ENCODE peak calls at places on chromosomes 11 and 22, in six cellular contexts. Y, M, L, Q, A and V are unnamed samples.

GRCh38 chr11:77747381-77747969 is 73.0 kb downstream of the RSF1 start:
- DNase-seq in M (no peak), A (no peak), Y (no peak), Q (no peak), L (no peak), V (no peak)

GRCh38 chr11:64793271-64794160 is 9.5 kb downstream of the MAP4K2 start:
- DNase-seq in Y (no peak), A (no peak), L (no peak), Q (peak), M (no peak), V (no peak)

GRCh38 chr11:116791813-116792143 is at the start of gene APOA5:
- DNase-seq in M (no peak), A (no peak), L (no peak), Y (no peak), Q (no peak), V (no peak)

GRCh38 chr22:43537019-43537585 is 125.3 kb downstream of the MPPED1 start:
- DNase-seq in Q (peak), A (no peak), L (peak), M (no peak), Y (no peak), V (no peak)

GRCh38 chr11:66617148-66617814 is 851 bp downstream of the RBM14 start:
- DNase-seq in A (no peak), Q (peak), Y (no peak), M (no peak), L (no peak), V (no peak)

GRCh38 chr11:60914620-60915249 is 777 bp downstream of the TMEM109 start:
- DNase-seq in L (no peak), M (no peak), Y (peak), Q (peak), A (no peak), V (no peak)

GRCh38 chr11:8384199-8384821 is 120.6 kb upstream of the LMO1 start:
- DNase-seq in L (peak), Y (peak), M (no peak), A (no peak), Q (peak), V (no peak)

GRCh38 chr22:35910926-35911325 is 117.7 kb downstream of the RBFOX2 start:
- DNase-seq in Q (no peak), M (no peak), A (no peak), L (no peak), Y (no peak), V (no peak)

GRCh38 chr11:80473562-80473961 is 1032.7 kb upstream of the TENM4 start:
- DNase-seq in Q (no peak), L (no peak), M (no peak), A (no peak), Y (peak), V (no peak)

GRCh38 chr22:24996420-24996952 is 44.0 kb downstream of the KIAA1671 start:
- DNase-seq in A (no peak), Y (peak), M (no peak), Q (no peak), L (no peak), V (no peak)

GRCh38 chr11:123429851-123430735 is at the start of gene GRAMD1B:
- DNase-seq in M (peak), A (no peak), Q (peak), L (peak), Y (peak), V (peak)

GRCh38 chr11:107929611-107930200 is 1.5 kb downstream of the RAB39A start:
- DNase-seq in Q (no peak), Y (peak), M (no peak), L (no peak), A (peak), V (no peak)

GRCh38 chr11:117195208-117195607 is 4.0 kb upstream of the TAGLN start:
- DNase-seq in M (no peak), Q (no peak), Y (no peak), A (no peak), L (no peak), V (no peak)

GRCh38 chr11:100932474-100933100 is 197.0 kb downstream of the PGR start:
- DNase-seq in Y (no peak), L (no peak), Q (no peak), M (no peak), A (peak), V (no peak)

GRCh38 chr11:74550991-74551753 is 41.2 kb upstream of the POLD3 start:
- DNase-seq in A (no peak), M (no peak), Q (no peak), L (no peak), Y (no peak), V (no peak)

GRCh38 chr11:113778111-113778910 is 1.3 kb upstream of the CLDN25 start:
- DNase-seq in L (peak), Q (no peak), A (peak), Y (no peak), M (no peak), V (no peak)

GRCh38 chr11:81497202-81497804 is 1236.4 kb downstream of the FAM181B start:
- DNase-seq in A (peak), M (peak), Q (no peak), L (no peak), Y (peak), V (peak)

GRCh38 chr11:34302046-34302921 is 55.5 kb downstream of the ABTB2 start:
- DNase-seq in Q (no peak), M (no peak), Y (peak), A (no peak), L (no peak), V (no peak)

GRCh38 chr11:70054020-70054419 is 24.1 kb upstream of the ANO1 start:
- DNase-seq in Y (no peak), L (no peak), A (no peak), Q (no peak), M (no peak), V (no peak)

GRCh38 chr11:77195071-77195705 is 67.1 kb downstream of the MYO7A start:
- DNase-seq in A (no peak), L (no peak), Q (peak), M (no peak), Y (no peak), V (no peak)

GRCh38 chr11:76629133-76629852 is 41.3 kb downstream of the LRRC32 start:
- DNase-seq in A (no peak), M (peak), L (peak), Q (no peak), Y (no peak), V (no peak)

GRCh38 chr22:47623056-47623739 is 860.7 kb downstream of the TBC1D22A start:
- DNase-seq in L (no peak), M (no peak), Q (peak), A (no peak), Y (no peak), V (no peak)

GRCh38 chr11:3224730-3225098 is 6.1 kb upstream of the MRGPRG start:
- DNase-seq in Y (peak), M (no peak), A (no peak), Q (no peak), L (no peak), V (peak)

GRCh38 chr11:69010964-69011623 is 2.0 kb downstream of the MRGPRF start:
- DNase-seq in A (no peak), M (peak), Q (peak), L (peak), Y (peak), V (peak)

GRCh38 chr11:134557571-134558257 is 145.7 kb upstream of the B3GAT1 start:
- DNase-seq in Y (peak), L (no peak), M (no peak), Q (peak), A (no peak), V (no peak)